ENCODE peak calls at places on chromosomes 13 and 19, in four cellular contexts. One of them, this sample, is unnamed. For H3K4me1, the result is how much of the 10 kb centered on the place peaks cover.

GRCh38 chr13:74115138-74115537 is 19.1 kb downstream of the KLF12 start:
- DNase-seq in mucosa of descending colon: no peak
- DNase-seq in endodermal cell: no peak
- DNase-seq in adrenal gland: no peak
- DNase-seq in this sample: no peak

GRCh38 chr13:49308977-49309408 is 61.3 kb downstream of the CDADC1 start:
- DNase-seq in mucosa of descending colon: no peak
- DNase-seq in endodermal cell: no peak
- DNase-seq in adrenal gland: no peak
- DNase-seq in this sample: peak

GRCh38 chr13:37361608-37362007 is 237.0 kb downstream of the POSTN start:
- DNase-seq in mucosa of descending colon: no peak
- DNase-seq in endodermal cell: no peak
- DNase-seq in adrenal gland: no peak
- DNase-seq in this sample: no peak

GRCh38 chr19:34313188-34313587 is 51.8 kb upstream of the GPI start:
- DNase-seq in mucosa of descending colon: peak
- DNase-seq in endodermal cell: no peak
- DNase-seq in adrenal gland: no peak
- DNase-seq in this sample: no peak

GRCh38 chr19:57850553-57851017 is 926 bp downstream of the ZNF587 start:
- DNase-seq in mucosa of descending colon: peak
- DNase-seq in endodermal cell: peak
- DNase-seq in adrenal gland: no peak
- DNase-seq in this sample: peak

GRCh38 chr19:35314031-35314430 is 15.0 kb upstream of the CD22 start:
- DNase-seq in mucosa of descending colon: peak
- DNase-seq in endodermal cell: no peak
- DNase-seq in adrenal gland: no peak
- DNase-seq in this sample: no peak

GRCh38 chr13:52599853-52600603 is 42.2 kb upstream of the HNRNPA1L2 start:
- DNase-seq in mucosa of descending colon: no peak
- DNase-seq in endodermal cell: peak
- DNase-seq in adrenal gland: no peak
- DNase-seq in this sample: peak

GRCh38 chr13:25911020-25911419 is 140.8 kb downstream of the SHISA2 start:
- DNase-seq in mucosa of descending colon: no peak
- DNase-seq in endodermal cell: peak
- DNase-seq in adrenal gland: no peak
- DNase-seq in this sample: no peak

GRCh38 chr19:29393915-29394460 is 131.8 kb upstream of the VSTM2B start:
- DNase-seq in mucosa of descending colon: no peak
- DNase-seq in endodermal cell: no peak
- DNase-seq in adrenal gland: no peak
- DNase-seq in this sample: no peak

GRCh38 chr13:105464249-105464648 is 1071.2 kb downstream of the EFNB2 start:
- DNase-seq in mucosa of descending colon: no peak
- DNase-seq in endodermal cell: no peak
- DNase-seq in adrenal gland: no peak
- DNase-seq in this sample: no peak

GRCh38 chr13:67015976-67016600 is 214.0 kb downstream of the PCDH9 start:
- DNase-seq in mucosa of descending colon: no peak
- DNase-seq in endodermal cell: no peak
- DNase-seq in adrenal gland: no peak
- DNase-seq in this sample: no peak

GRCh38 chr19:28705008-28705407 is 507.9 kb downstream of the UQCRFS1 start:
- DNase-seq in mucosa of descending colon: no peak
- DNase-seq in endodermal cell: no peak
- DNase-seq in adrenal gland: no peak
- DNase-seq in this sample: no peak

GRCh38 chr13:111664060-111664459 is 343.6 kb downstream of the TEX29 start:
- DNase-seq in mucosa of descending colon: no peak
- DNase-seq in endodermal cell: no peak
- DNase-seq in adrenal gland: no peak
- DNase-seq in this sample: no peak

GRCh38 chr13:114029866-114030625 is 56.2 kb upstream of the C13orf46 start:
- DNase-seq in mucosa of descending colon: no peak
- DNase-seq in endodermal cell: no peak
- DNase-seq in adrenal gland: no peak
- DNase-seq in this sample: no peak

GRCh38 chr19:17327654-17328516 is 6.8 kb downstream of the ANO8 start:
- DNase-seq in mucosa of descending colon: peak
- DNase-seq in endodermal cell: peak
- DNase-seq in adrenal gland: peak
- DNase-seq in this sample: peak

GRCh38 chr13:97506511-97506910 is 72.5 kb downstream of the RAP2A start:
- DNase-seq in mucosa of descending colon: no peak
- DNase-seq in endodermal cell: no peak
- DNase-seq in adrenal gland: peak
- DNase-seq in this sample: no peak

GRCh38 chr13:108733141-108733540 is 103.7 kb downstream of the MYO16 start:
- DNase-seq in mucosa of descending colon: no peak
- DNase-seq in endodermal cell: no peak
- DNase-seq in adrenal gland: no peak
- DNase-seq in this sample: no peak

GRCh38 chr13:114021464-114022308 is 47.8 kb upstream of the C13orf46 start:
- DNase-seq in mucosa of descending colon: no peak
- DNase-seq in endodermal cell: no peak
- DNase-seq in adrenal gland: no peak
- DNase-seq in this sample: no peak

GRCh38 chr19:39199025-39199424 is 2.3 kb downstream of the NCCRP1 start:
- DNase-seq in mucosa of descending colon: no peak
- DNase-seq in endodermal cell: no peak
- DNase-seq in adrenal gland: peak
- DNase-seq in this sample: peak

GRCh38 chr13:20544186-20544914 is 18.7 kb upstream of the CRYL1 start:
- DNase-seq in mucosa of descending colon: no peak
- DNase-seq in endodermal cell: no peak
- DNase-seq in adrenal gland: no peak
- DNase-seq in this sample: no peak

GRCh38 chr19:52369463-52370340 is at the start of gene ZNF880:
- DNase-seq in mucosa of descending colon: peak
- DNase-seq in endodermal cell: peak
- DNase-seq in adrenal gland: peak
- DNase-seq in this sample: peak

GRCh38 chr19:280541-281007 is 10.6 kb downstream of the PLPP2 start:
- DNase-seq in mucosa of descending colon: no peak
- DNase-seq in endodermal cell: peak
- DNase-seq in adrenal gland: no peak
- DNase-seq in this sample: no peak

GRCh38 chr13:40170091-40170490 is 496.4 kb downstream of the FOXO1 start:
- DNase-seq in mucosa of descending colon: no peak
- DNase-seq in endodermal cell: no peak
- DNase-seq in adrenal gland: no peak
- DNase-seq in this sample: no peak

GRCh38 chr19:38638461-38638860 is 9.0 kb upstream of the ACTN4 start:
- DNase-seq in mucosa of descending colon: no peak
- DNase-seq in endodermal cell: peak
- DNase-seq in adrenal gland: no peak
- DNase-seq in this sample: no peak

GRCh38 chr19:30696514-30696913 is 324.3 kb downstream of the ZNF536 start:
- DNase-seq in mucosa of descending colon: no peak
- DNase-seq in endodermal cell: peak
- DNase-seq in adrenal gland: no peak
- DNase-seq in this sample: peak

GRCh38 chr13:78413887-78414553 is 189.3 kb downstream of the POU4F1 start:
- DNase-seq in mucosa of descending colon: no peak
- DNase-seq in endodermal cell: no peak
- DNase-seq in adrenal gland: no peak
- DNase-seq in this sample: no peak

GRCh38 chr19:43553656-43554055 is 20.7 kb downstream of the ZNF575 start:
- DNase-seq in mucosa of descending colon: no peak
- DNase-seq in endodermal cell: no peak
- DNase-seq in adrenal gland: no peak
- DNase-seq in this sample: no peak

GRCh38 chr19:32373614-32374295 is 28.3 kb downstream of the ZNF507 start:
- DNase-seq in mucosa of descending colon: no peak
- DNase-seq in endodermal cell: no peak
- DNase-seq in adrenal gland: peak
- DNase-seq in this sample: peak

GRCh38 chr13:108915634-108916497 is 286.5 kb downstream of the MYO16 start:
- DNase-seq in mucosa of descending colon: peak
- DNase-seq in endodermal cell: peak
- DNase-seq in adrenal gland: peak
- DNase-seq in this sample: peak

GRCh38 chr13:43094901-43095300 is 71.5 kb downstream of the DNAJC15 start:
- DNase-seq in mucosa of descending colon: no peak
- DNase-seq in endodermal cell: no peak
- DNase-seq in adrenal gland: no peak
- DNase-seq in this sample: no peak

GRCh38 chr13:24134772-24135171 is 25.7 kb upstream of the SPATA13 start:
- DNase-seq in mucosa of descending colon: no peak
- DNase-seq in endodermal cell: no peak
- DNase-seq in adrenal gland: no peak
- DNase-seq in this sample: no peak
- H3K4me1 ChIP-seq in mucosa of descending colon: under half
- H3K4me1 ChIP-seq in endodermal cell: under half
- H3K4me1 ChIP-seq in adrenal gland: under half
- H3K4me1 ChIP-seq in this sample: under half

DNA sequence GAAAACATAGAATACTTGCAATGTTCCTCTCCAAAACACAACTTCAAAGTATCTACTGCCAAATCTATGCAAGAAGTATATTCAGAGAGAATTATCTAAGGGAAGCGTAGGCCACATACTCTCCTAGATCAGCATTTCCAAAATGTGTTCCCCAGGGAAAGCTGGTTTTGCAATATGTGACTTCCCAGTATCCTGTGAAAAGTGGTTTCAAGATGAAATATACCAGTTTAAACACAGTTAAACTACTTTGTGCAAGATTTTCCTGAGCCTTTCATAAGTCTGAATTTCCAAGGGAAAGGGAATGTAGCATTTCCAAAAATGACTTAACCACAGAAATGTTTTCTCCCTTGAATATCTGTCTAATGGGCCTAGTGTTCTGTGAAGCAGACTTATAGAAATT is 7.6 kb downstream of the STARD13 start:
- DNase-seq in mucosa of descending colon: no peak
- DNase-seq in endodermal cell: no peak
- DNase-seq in adrenal gland: no peak
- DNase-seq in this sample: no peak
- H3K4me1 ChIP-seq in mucosa of descending colon: under half
- H3K4me1 ChIP-seq in endodermal cell: under half
- H3K4me1 ChIP-seq in adrenal gland: under half
- H3K4me1 ChIP-seq in this sample: under half

GRCh38 chr19:1619094-1619439 is 13.8 kb upstream of the UQCR11 start:
- DNase-seq in mucosa of descending colon: no peak
- DNase-seq in endodermal cell: no peak
- DNase-seq in adrenal gland: no peak
- DNase-seq in this sample: no peak

GRCh38 chr19:1616396-1616795 is 11.1 kb upstream of the UQCR11 start:
- DNase-seq in mucosa of descending colon: no peak
- DNase-seq in endodermal cell: no peak
- DNase-seq in adrenal gland: peak
- DNase-seq in this sample: no peak

GRCh38 chr19:1616875-1617274 is 11.6 kb upstream of the UQCR11 start:
- DNase-seq in mucosa of descending colon: no peak
- DNase-seq in endodermal cell: no peak
- DNase-seq in adrenal gland: no peak
- DNase-seq in this sample: no peak

GRCh38 chr19:1619703-1620102 is 14.4 kb upstream of the UQCR11 start:
- DNase-seq in mucosa of descending colon: no peak
- DNase-seq in endodermal cell: no peak
- DNase-seq in adrenal gland: no peak
- DNase-seq in this sample: no peak

DNA sequence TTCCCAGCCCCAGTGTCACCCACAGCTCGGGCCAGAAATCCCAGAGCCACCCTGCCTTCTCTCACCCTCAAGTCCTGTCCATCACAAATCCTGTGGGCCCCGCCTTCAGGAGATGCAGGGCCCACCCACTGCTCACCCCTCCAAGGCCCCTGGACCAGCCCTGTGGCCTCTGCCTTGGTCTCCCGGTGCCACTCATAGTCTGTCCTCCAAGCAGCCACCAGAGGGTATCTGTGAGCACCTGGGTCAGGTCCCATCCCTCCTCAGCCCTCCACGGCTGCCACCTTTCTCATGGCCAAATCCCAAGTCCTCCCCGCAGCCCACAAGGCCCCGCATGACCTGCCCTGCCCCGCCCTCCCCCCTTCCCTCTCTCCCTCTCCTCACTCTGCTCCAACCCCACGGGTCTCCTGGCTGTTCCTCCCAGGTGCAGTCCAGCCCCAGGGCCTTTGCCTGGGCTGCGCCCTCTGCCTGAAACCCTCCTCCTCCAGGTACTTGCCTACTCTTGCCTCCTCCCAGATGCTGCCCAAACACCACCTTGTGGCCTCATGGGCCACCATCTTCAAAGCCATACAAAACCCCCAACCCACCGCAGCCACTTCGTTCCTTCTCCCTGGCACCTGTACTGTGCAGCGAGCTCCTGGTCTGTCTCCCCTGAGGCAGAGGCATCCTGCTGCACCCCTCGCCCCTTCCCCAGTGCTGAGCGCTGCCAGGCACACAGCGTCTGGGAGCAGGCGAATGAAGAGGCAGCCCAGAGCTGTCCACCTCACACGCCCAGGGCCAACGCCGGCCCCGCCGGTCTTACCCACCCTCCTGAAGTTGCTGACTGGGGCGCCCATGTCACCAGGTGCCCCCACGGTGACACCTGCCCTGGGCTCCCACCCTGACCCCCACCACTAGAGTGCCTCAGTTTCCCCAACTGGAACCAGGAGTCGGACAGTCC is 13.2 kb upstream of the UQCR11 start:
- DNase-seq in mucosa of descending colon: no peak
- DNase-seq in endodermal cell: peak
- DNase-seq in adrenal gland: no peak
- DNase-seq in this sample: peak
- H3K4me1 ChIP-seq in mucosa of descending colon: under half
- H3K4me1 ChIP-seq in endodermal cell: under half
- H3K4me1 ChIP-seq in adrenal gland: under half
- H3K4me1 ChIP-seq in this sample: under half

GRCh38 chr13:33184131-33184485 is 101.4 kb downstream of the STARD13 start:
- DNase-seq in mucosa of descending colon: no peak
- DNase-seq in endodermal cell: no peak
- DNase-seq in adrenal gland: no peak
- DNase-seq in this sample: no peak

GRCh38 chr13:33184530-33184929 is 101.0 kb downstream of the STARD13 start:
- DNase-seq in mucosa of descending colon: no peak
- DNase-seq in endodermal cell: no peak
- DNase-seq in adrenal gland: no peak
- DNase-seq in this sample: no peak

GRCh38 chr13:33183431-33184130 is 102.0 kb downstream of the STARD13 start:
- DNase-seq in mucosa of descending colon: no peak
- DNase-seq in endodermal cell: no peak
- DNase-seq in adrenal gland: no peak
- DNase-seq in this sample: no peak

GRCh38 chr13:33186851-33187250 is 98.7 kb downstream of the STARD13 start:
- DNase-seq in mucosa of descending colon: no peak
- DNase-seq in endodermal cell: peak
- DNase-seq in adrenal gland: no peak
- DNase-seq in this sample: no peak

DNA sequence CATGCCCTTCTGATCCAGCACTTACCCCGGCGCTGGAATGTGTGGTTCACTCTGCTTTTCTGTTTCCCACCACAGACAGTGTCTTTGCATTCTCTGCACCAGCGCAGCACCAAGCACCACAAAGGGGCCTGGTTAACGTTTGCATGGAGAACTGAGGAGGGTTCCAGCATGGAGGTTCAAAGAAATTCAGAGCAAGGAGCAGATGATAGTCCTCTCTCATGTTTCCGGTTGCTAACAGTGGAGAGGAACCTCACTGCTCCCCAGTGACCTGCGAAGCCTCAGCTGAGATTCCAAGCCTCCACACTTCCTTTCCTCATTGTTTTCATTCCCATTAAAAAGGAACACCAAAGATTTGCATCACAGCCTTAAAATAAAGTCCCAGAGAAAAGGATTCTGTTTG is 99.7 kb downstream of the STARD13 start:
- DNase-seq in mucosa of descending colon: no peak
- DNase-seq in endodermal cell: peak
- DNase-seq in adrenal gland: no peak
- DNase-seq in this sample: no peak
- H3K4me1 ChIP-seq in mucosa of descending colon: under half
- H3K4me1 ChIP-seq in endodermal cell: under half
- H3K4me1 ChIP-seq in adrenal gland: half or more
- H3K4me1 ChIP-seq in this sample: under half

This sample was measured in thyroid gland.